ENCODE peak calls at places on chromosomes 13 and 19, in seven cellular contexts. O is SK-N-SH, V is fibroblast of lung, D is IMR-90, R is mammary epithelial cell, E is H9, L is GM23248. A is an unnamed sample.

GRCh38 chr19:55304279-55304978 is 20.6 kb downstream of the BRSK1 start:
- DNase-seq in O (peak; percentile 74), V (peak; percentile 23), D (no peak), R (peak; percentile 52), E (peak; percentile 80), L (peak; percentile 43), A (peak; percentile 82)

GRCh38 chr19:1852294-1852646 is 4.0 kb upstream of the REXO1 start:
- DNase-seq in O (no peak), V (no peak), D (no peak), R (no peak), E (no peak), L (no peak), A (no peak)

GRCh38 chr19:44846455-44847143 is 502 bp downstream of the NECTIN2 start:
- DNase-seq in O (peak; percentile 48), V (peak; percentile 61), D (no peak), R (peak; percentile 8), E (peak; percentile 91), L (peak; percentile 44), A (no peak)

GRCh38 chr19:58338825-58339558 is 12.2 kb downstream of the ZSCAN22 start:
- DNase-seq in O (no peak), V (peak; percentile 17), D (peak; percentile 7), R (peak; percentile 19), E (peak; percentile 66), L (peak; percentile 37), A (no peak)

GRCh38 chr19:7705387-7706187 is 3.7 kb upstream of the FCER2 start:
- DNase-seq in O (no peak), V (no peak), D (no peak), R (no peak), E (no peak), L (no peak), A (no peak)

GRCh38 chr19:6216996-6217751 is 62.6 kb downstream of the MLLT1 start:
- DNase-seq in O (peak; percentile 93), V (peak; percentile 63), D (peak; percentile 13), R (no peak), E (no peak), L (no peak), A (no peak)

GRCh38 chr19:6070179-6071102 is 39.9 kb downstream of the RFX2 start:
- DNase-seq in O (no peak), V (no peak), D (no peak), R (no peak), E (no peak), L (no peak), A (no peak)

GRCh38 chr19:54136086-54136863 is 1.3 kb upstream of the CNOT3 start:
- DNase-seq in O (peak; percentile 50), V (peak; percentile 7), D (peak; percentile 16), R (no peak), E (no peak), L (peak; percentile 59), A (no peak)

GRCh38 chr19:44954649-44955499 is at the start of gene CLPTM1:
- DNase-seq in O (peak; percentile 98), V (peak; percentile 96), D (peak; percentile 97), R (peak; percentile 96), E (peak; percentile 96), L (peak; percentile 100), A (peak; percentile 99)

GRCh38 chr13:23695711-23696512 is 125.7 kb downstream of the TNFRSF19 start:
- DNase-seq in O (no peak), V (no peak), D (no peak), R (no peak), E (peak; percentile 59), L (no peak), A (peak; percentile 85)

GRCh38 chr13:28031220-28031903 is 42.9 kb upstream of the URAD start:
- DNase-seq in O (no peak), V (no peak), D (no peak), R (no peak), E (no peak), L (no peak), A (no peak)

GRCh38 chr13:80742027-80742426 is 401.1 kb upstream of the SPRY2 start:
- DNase-seq in O (no peak), V (no peak), D (no peak), R (no peak), E (no peak), L (no peak), A (no peak)

GRCh38 chr13:114164681-114165429 is 14.2 kb upstream of the CFAP97D2 start:
- DNase-seq in O (no peak), V (no peak), D (no peak), R (no peak), E (no peak), L (no peak), A (no peak)

GRCh38 chr19:9128171-9128570 is 1.4 kb upstream of the OR7G3 start:
- DNase-seq in O (no peak), V (no peak), D (peak; percentile 4), R (peak; percentile 57), E (no peak), L (peak; percentile 5), A (no peak)

GRCh38 chr13:90498096-90498495 is 849.4 kb upstream of the MIR17HG start:
- DNase-seq in O (no peak), V (no peak), D (no peak), R (no peak), E (no peak), L (no peak), A (no peak)

GRCh38 chr19:6768236-6768785 is 1.1 kb upstream of the SH2D3A start:
- DNase-seq in O (no peak), V (no peak), D (no peak), R (no peak), E (no peak), L (no peak), A (no peak)

GRCh38 chr13:90416519-90416918 is 931.0 kb upstream of the MIR17HG start:
- DNase-seq in O (no peak), V (peak; percentile 94), D (peak; percentile 43), R (peak; percentile 24), E (no peak), L (peak; percentile 74), A (no peak)

GRCh38 chr19:2362039-2362969 is 2.2 kb downstream of the TMPRSS9 start:
- DNase-seq in O (no peak), V (no peak), D (no peak), R (no peak), E (no peak), L (no peak), A (no peak)

GRCh38 chr13:66264976-66265375 is 965.2 kb downstream of the PCDH9 start:
- DNase-seq in O (no peak), V (peak; percentile 68), D (peak; percentile 1), R (no peak), E (no peak), L (no peak), A (no peak)

GRCh38 chr13:106696140-106696539 is 128.2 kb upstream of the ARGLU1 start:
- DNase-seq in O (no peak), V (no peak), D (no peak), R (no peak), E (no peak), L (no peak), A (no peak)

GRCh38 chr19:16645140-16645539 is 14.8 kb downstream of the SMIM7 start:
- DNase-seq in O (no peak), V (no peak), D (no peak), R (no peak), E (no peak), L (no peak), A (no peak)

GRCh38 chr13:26074706-26075105 is 22.9 kb upstream of the SHISA2 start:
- DNase-seq in O (no peak), V (peak; percentile 42), D (peak; percentile 14), R (peak; percentile 31), E (no peak), L (peak; percentile 26), A (no peak)

GRCh38 chr13:45700971-45701900 is 884 bp upstream of the CBY2 start:
- DNase-seq in O (no peak), V (no peak), D (no peak), R (no peak), E (no peak), L (no peak), A (no peak)

GRCh38 chr13:100734194-100734720 is 59.7 kb upstream of the TMTC4 start:
- DNase-seq in O (no peak), V (no peak), D (no peak), R (no peak), E (no peak), L (no peak), A (no peak)

GRCh38 chr19:41543582-41543981 is 32.4 kb upstream of the CEACAM21 start:
- DNase-seq in O (no peak), V (no peak), D (no peak), R (no peak), E (no peak), L (no peak), A (no peak)
- H4K20me1 ChIP-seq in O (no peaks in the 10 kb centered on the region), V (no peaks in the 10 kb centered on the region), D (no peaks in the 10 kb centered on the region), R (no peaks in the 10 kb centered on the region), E (no peaks in the 10 kb centered on the region), L (no peaks in the 10 kb centered on the region), A (no peaks in the 10 kb centered on the region)

GRCh38 chr13:21603531-21604448 is at the start of gene MICU2:
- DNase-seq in O (peak; percentile 92), V (peak; percentile 93), D (peak; percentile 93), R (peak; percentile 94), E (peak; percentile 94), L (peak; percentile 98), A (peak; percentile 99)
- H3K9ac ChIP-seq in O (peak within 1 kb of the TSS; percentile 88), V (peak within 1 kb of the TSS; percentile 99), D (peak within 1 kb of the TSS; percentile 76), R (peak within 1 kb of the TSS; percentile 81), E (peak within 1 kb of the TSS; percentile 69), L (peak within 1 kb of the TSS; percentile 87), A (peak within 1 kb of the TSS; percentile 83)

GRCh38 chr13:30974350-30974749 is 41.9 kb downstream of the TEX26 start:
- DNase-seq in O (no peak), V (no peak), D (no peak), R (no peak), E (no peak), L (no peak), A (no peak)
- H3K27ac ChIP-seq in O (no peak overlapping the region), V (no peak overlapping the region), D (no peak overlapping the region), R (no peak overlapping the region), E (no peak overlapping the region), L (no peak overlapping the region), A (no peak overlapping the region)

GRCh38 chr19:18865973-18866799 is 29.8 kb downstream of the CERS1 start:
- DNase-seq in O (peak; percentile 98), V (peak; percentile 39), D (peak; percentile 36), R (peak; percentile 39), E (peak; percentile 81), L (peak; percentile 80), A (peak; percentile 91)

GRCh38 chr19:18861917-18862316 is 30.2 kb downstream of the UPF1 start:
- DNase-seq in O (no peak), V (no peak), D (no peak), R (no peak), E (no peak), L (no peak), A (no peak)

GRCh38 chr19:18862976-18863842 is 31.4 kb downstream of the UPF1 start:
- DNase-seq in O (no peak), V (no peak), D (no peak), R (no peak), E (no peak), L (no peak), A (no peak)

GRCh38 chr19:18865106-18865972 is 30.6 kb downstream of the CERS1 start:
- DNase-seq in O (no peak), V (no peak), D (no peak), R (no peak), E (no peak), L (no peak), A (no peak)

DNA sequence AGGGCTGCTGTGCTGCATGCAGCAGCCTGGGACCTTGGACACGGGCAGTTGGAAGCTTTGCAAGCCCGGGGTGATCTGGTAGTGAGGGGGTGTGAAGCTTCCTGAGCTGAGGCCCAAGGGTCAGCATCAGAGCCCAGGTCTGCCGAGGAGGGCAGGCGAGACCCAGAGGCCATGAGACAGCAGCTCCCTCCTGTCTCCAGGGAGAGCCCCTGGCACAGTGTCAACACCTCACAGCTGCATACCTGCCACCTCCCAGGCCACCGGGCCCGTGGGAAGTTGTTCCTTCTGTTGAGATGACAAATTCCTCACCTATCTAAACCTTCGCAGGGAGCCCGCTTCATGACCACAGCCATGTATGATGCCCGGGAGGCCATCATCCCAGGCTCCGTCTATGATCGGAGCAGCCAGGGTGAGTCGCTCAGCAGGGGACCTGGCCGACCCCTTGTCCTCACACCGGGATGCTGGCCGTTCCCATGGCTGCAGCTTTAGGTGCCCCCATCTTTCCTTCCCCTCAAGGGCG is 32.1 kb downstream of the CERS1 start:
- DNase-seq in O (no peak), V (no peak), D (no peak), R (no peak), E (no peak), L (no peak), A (no peak)
- H4K20me1 ChIP-seq in O (peaks cover 4% of the 10 kb centered on the region), V (no peaks in the 10 kb centered on the region), D (peaks cover 11% of the 10 kb centered on the region), R (no peaks in the 10 kb centered on the region), E (no peaks in the 10 kb centered on the region), L (no peaks in the 10 kb centered on the region), A (peaks cover 24% of the 10 kb centered on the region)